ENCODE peak calls at places on chromosome 22, in six cellular contexts. One of them, this sample, is unnamed.

GRCh38 chr22:20402960-20403778 is 9.2 kb downstream of the ZNF74 start:
- DNase-seq in BJ: no peak
- DNase-seq in ovary: no peak
- DNase-seq in right lobe of liver: peak; percentile 68
- DNase-seq in kidney: no peak
- DNase-seq in fibroblast of pulmonary artery: no peak
- DNase-seq in this sample: no peak

GRCh38 chr22:45938913-45939312 is 38.0 kb downstream of the WNT7B start:
- DNase-seq in fibroblast of pulmonary artery: no peak
- DNase-seq in BJ: no peak
- DNase-seq in kidney: no peak
- DNase-seq in ovary: no peak
- DNase-seq in right lobe of liver: no peak
- DNase-seq in this sample: no peak

GRCh38 chr22:46081831-46082210 is 68.5 kb upstream of the PPARA start:
- DNase-seq in fibroblast of pulmonary artery: no peak
- DNase-seq in ovary: no peak
- DNase-seq in BJ: no peak
- DNase-seq in kidney: peak; percentile 50
- DNase-seq in right lobe of liver: peak; percentile 34
- DNase-seq in this sample: no peak

GRCh38 chr22:24996420-24996952 is 44.0 kb downstream of the KIAA1671 start:
- DNase-seq in kidney: no peak
- DNase-seq in ovary: no peak
- DNase-seq in right lobe of liver: no peak
- DNase-seq in fibroblast of pulmonary artery: peak; percentile 48
- DNase-seq in BJ: no peak
- DNase-seq in this sample: no peak

GRCh38 chr22:40567106-40567505 is 69.4 kb downstream of the MRTFA start:
- DNase-seq in BJ: no peak
- DNase-seq in kidney: no peak
- DNase-seq in fibroblast of pulmonary artery: peak; percentile 13
- DNase-seq in right lobe of liver: no peak
- DNase-seq in ovary: no peak
- DNase-seq in this sample: no peak

GRCh38 chr22:45996241-45997076 is 19.5 kb upstream of the WNT7B start:
- DNase-seq in BJ: no peak
- DNase-seq in right lobe of liver: peak; percentile 71
- DNase-seq in fibroblast of pulmonary artery: peak; percentile 47
- DNase-seq in kidney: peak; percentile 94
- DNase-seq in ovary: no peak
- DNase-seq in this sample: no peak

GRCh38 chr22:40637181-40638150 is 947 bp upstream of the MRTFA start:
- DNase-seq in ovary: no peak
- DNase-seq in right lobe of liver: peak; percentile 72
- DNase-seq in fibroblast of pulmonary artery: no peak
- DNase-seq in BJ: no peak
- DNase-seq in kidney: no peak
- DNase-seq in this sample: no peak

GRCh38 chr22:46748948-46749681 is 11.1 kb upstream of the CERK start:
- DNase-seq in right lobe of liver: no peak
- DNase-seq in BJ: no peak
- DNase-seq in fibroblast of pulmonary artery: peak; percentile 41
- DNase-seq in ovary: no peak
- DNase-seq in kidney: peak; percentile 79
- DNase-seq in this sample: no peak

GRCh38 chr22:46019351-46019750 is 42.4 kb upstream of the WNT7B start:
- DNase-seq in kidney: no peak
- DNase-seq in right lobe of liver: peak; percentile 7
- DNase-seq in ovary: peak; percentile 9
- DNase-seq in fibroblast of pulmonary artery: no peak
- DNase-seq in BJ: no peak
- DNase-seq in this sample: no peak

GRCh38 chr22:49499433-49500075 is 328.1 kb downstream of the BRD1 start:
- DNase-seq in ovary: no peak
- DNase-seq in BJ: no peak
- DNase-seq in fibroblast of pulmonary artery: peak; percentile 1
- DNase-seq in kidney: no peak
- DNase-seq in right lobe of liver: no peak
- DNase-seq in this sample: no peak

GRCh38 chr22:25197335-25197734 is 2.3 kb upstream of the CRYBB3 start:
- DNase-seq in ovary: no peak
- DNase-seq in kidney: no peak
- DNase-seq in fibroblast of pulmonary artery: no peak
- DNase-seq in right lobe of liver: no peak
- DNase-seq in BJ: no peak
- DNase-seq in this sample: no peak

GRCh38 chr22:18000441-18001039 is 23.8 kb downstream of the MICAL3 start:
- DNase-seq in ovary: peak; percentile 40
- DNase-seq in kidney: peak; percentile 81
- DNase-seq in right lobe of liver: peak; percentile 59
- DNase-seq in BJ: no peak
- DNase-seq in fibroblast of pulmonary artery: no peak
- DNase-seq in this sample: no peak

GRCh38 chr22:26276530-26277200 is 107.4 kb downstream of the SEZ6L start:
- DNase-seq in ovary: no peak
- DNase-seq in kidney: no peak
- DNase-seq in BJ: no peak
- DNase-seq in fibroblast of pulmonary artery: no peak
- DNase-seq in right lobe of liver: no peak
- DNase-seq in this sample: no peak

GRCh38 chr22:43136255-43136654 is 6.9 kb downstream of the MCAT start:
- DNase-seq in ovary: no peak
- DNase-seq in kidney: no peak
- DNase-seq in right lobe of liver: no peak
- DNase-seq in fibroblast of pulmonary artery: peak; percentile 55
- DNase-seq in BJ: no peak
- DNase-seq in this sample: no peak

GRCh38 chr22:42396621-42397331 is 35.4 kb downstream of the NFAM1 start:
- DNase-seq in kidney: no peak
- DNase-seq in ovary: no peak
- DNase-seq in right lobe of liver: no peak
- DNase-seq in fibroblast of pulmonary artery: no peak
- DNase-seq in BJ: no peak
- DNase-seq in this sample: no peak

GRCh38 chr22:46068908-46069481 is 81.3 kb upstream of the PPARA start:
- DNase-seq in right lobe of liver: peak; percentile 55
- DNase-seq in BJ: peak; percentile 87
- DNase-seq in fibroblast of pulmonary artery: peak; percentile 39
- DNase-seq in kidney: peak; percentile 65
- DNase-seq in ovary: no peak
- DNase-seq in this sample: no peak

GRCh38 chr22:17777005-17777716 is 2.9 kb upstream of the BID start:
- DNase-seq in kidney: peak; percentile 74
- DNase-seq in fibroblast of pulmonary artery: no peak
- DNase-seq in BJ: no peak
- DNase-seq in right lobe of liver: peak; percentile 69
- DNase-seq in ovary: no peak
- DNase-seq in this sample: peak; percentile 93

GRCh38 chr22:20435436-20436308 is 2.0 kb downstream of the SCARF2 start:
- DNase-seq in fibroblast of pulmonary artery: no peak
- DNase-seq in right lobe of liver: no peak
- DNase-seq in kidney: peak; percentile 64
- DNase-seq in BJ: no peak
- DNase-seq in ovary: no peak
- DNase-seq in this sample: no peak

GRCh38 chr22:43222281-43222680 is 35.3 kb upstream of the TTLL12 start:
- DNase-seq in fibroblast of pulmonary artery: no peak
- DNase-seq in ovary: no peak
- DNase-seq in right lobe of liver: no peak
- DNase-seq in kidney: no peak
- DNase-seq in BJ: no peak
- DNase-seq in this sample: no peak

GRCh38 chr22:18109410-18110193 is 1.0 kb upstream of the TUBA8 start:
- DNase-seq in kidney: no peak
- DNase-seq in BJ: no peak
- DNase-seq in right lobe of liver: no peak
- DNase-seq in fibroblast of pulmonary artery: no peak
- DNase-seq in ovary: no peak
- DNase-seq in this sample: no peak

GRCh38 chr22:24982301-24983056 is 30.0 kb downstream of the KIAA1671 start:
- DNase-seq in right lobe of liver: no peak
- DNase-seq in fibroblast of pulmonary artery: no peak
- DNase-seq in kidney: no peak
- DNase-seq in BJ: no peak
- DNase-seq in ovary: no peak
- DNase-seq in this sample: no peak

GRCh38 chr22:41576877-41577276 is 12.8 kb downstream of the PMM1 start:
- DNase-seq in BJ: no peak
- DNase-seq in right lobe of liver: no peak
- DNase-seq in fibroblast of pulmonary artery: peak; percentile 45
- DNase-seq in kidney: no peak
- DNase-seq in ovary: peak; percentile 68
- DNase-seq in this sample: no peak

GRCh38 chr22:21961886-21962654 is 9.4 kb upstream of the PPM1F start:
- DNase-seq in right lobe of liver: no peak
- DNase-seq in BJ: no peak
- DNase-seq in kidney: no peak
- DNase-seq in ovary: no peak
- DNase-seq in fibroblast of pulmonary artery: no peak
- DNase-seq in this sample: no peak

GRCh38 chr22:19974935-19975706 is 33.5 kb upstream of the TXNRD2 start:
- DNase-seq in fibroblast of pulmonary artery: no peak
- DNase-seq in right lobe of liver: no peak
- DNase-seq in ovary: no peak
- DNase-seq in BJ: no peak
- DNase-seq in kidney: no peak
- DNase-seq in this sample: no peak

GRCh38 chr22:19806213-19807160 is 45.9 kb downstream of the TBX1 start:
- DNase-seq in fibroblast of pulmonary artery: no peak
- DNase-seq in ovary: peak; percentile 22
- DNase-seq in right lobe of liver: peak; percentile 54
- DNase-seq in BJ: no peak
- DNase-seq in kidney: peak; percentile 90
- DNase-seq in this sample: no peak

GRCh38 chr22:27300661-27301285 is 500.8 kb downstream of the MN1 start:
- DNase-seq in ovary: no peak
- DNase-seq in right lobe of liver: no peak
- DNase-seq in kidney: no peak
- DNase-seq in fibroblast of pulmonary artery: no peak
- DNase-seq in BJ: no peak
- DNase-seq in this sample: no peak
- TF ChIP-seq CTCF in ovary: no peak
- TF ChIP-seq CTCF in right lobe of liver: no peak
- TF ChIP-seq CTCF in kidney: no peak
- TF ChIP-seq CTCF in fibroblast of pulmonary artery: no peak
- TF ChIP-seq CTCF in BJ: no peak
- TF ChIP-seq CTCF in this sample: no peak

GRCh38 chr22:23244690-23245044 is 64.4 kb downstream of the BCR start:
- DNase-seq in fibroblast of pulmonary artery: no peak
- DNase-seq in kidney: no peak
- DNase-seq in BJ: no peak
- DNase-seq in right lobe of liver: no peak
- DNase-seq in ovary: no peak
- DNase-seq in this sample: no peak
- H3K4me3 ChIP-seq in fibroblast of pulmonary artery: no peak overlapping the region
- H3K4me3 ChIP-seq in kidney: no peak overlapping the region
- H3K4me3 ChIP-seq in BJ: no peak overlapping the region
- H3K4me3 ChIP-seq in right lobe of liver: no peak overlapping the region
- H3K4me3 ChIP-seq in ovary: no peak overlapping the region
- H3K4me3 ChIP-seq in this sample: no peak overlapping the region

GRCh38 chr22:28741200-28741757 is 341 bp downstream of the CHEK2 start:
- DNase-seq in ovary: no peak
- DNase-seq in fibroblast of pulmonary artery: no peak
- DNase-seq in right lobe of liver: no peak
- DNase-seq in BJ: no peak
- DNase-seq in kidney: no peak
- DNase-seq in this sample: no peak

GRCh38 chr22:28736296-28737155 is 5.1 kb downstream of the CHEK2 start:
- DNase-seq in ovary: no peak
- DNase-seq in kidney: no peak
- DNase-seq in fibroblast of pulmonary artery: no peak
- DNase-seq in BJ: no peak
- DNase-seq in right lobe of liver: no peak
- DNase-seq in this sample: no peak

GRCh38 chr22:28743852-28744251 is 2.0 kb downstream of the HSCB start:
- DNase-seq in kidney: no peak
- DNase-seq in fibroblast of pulmonary artery: no peak
- DNase-seq in right lobe of liver: no peak
- DNase-seq in ovary: no peak
- DNase-seq in BJ: no peak
- DNase-seq in this sample: no peak

GRCh38 chr22:28742562-28742962 is 723 bp downstream of the HSCB start:
- DNase-seq in BJ: no peak
- DNase-seq in fibroblast of pulmonary artery: no peak
- DNase-seq in ovary: no peak
- DNase-seq in right lobe of liver: no peak
- DNase-seq in kidney: no peak
- DNase-seq in this sample: no peak

GRCh38 chr22:28741758-28742561 is at the start of the genes CHEK2 and HSCB:
- DNase-seq in right lobe of liver: peak; percentile 99
- DNase-seq in BJ: peak; percentile 91
- DNase-seq in fibroblast of pulmonary artery: peak; percentile 99
- DNase-seq in kidney: peak; percentile 99
- DNase-seq in ovary: peak; percentile 99
- DNase-seq in this sample: peak; percentile 98
- TF ChIP-seq CTCF in right lobe of liver: peak; percentile 16
- TF ChIP-seq CTCF in BJ: peak; percentile 9
- TF ChIP-seq CTCF in fibroblast of pulmonary artery: no peak
- TF ChIP-seq CTCF in kidney: no peak
- TF ChIP-seq CTCF in ovary: peak; percentile 43
- TF ChIP-seq CTCF in this sample: no peak

DNA sequence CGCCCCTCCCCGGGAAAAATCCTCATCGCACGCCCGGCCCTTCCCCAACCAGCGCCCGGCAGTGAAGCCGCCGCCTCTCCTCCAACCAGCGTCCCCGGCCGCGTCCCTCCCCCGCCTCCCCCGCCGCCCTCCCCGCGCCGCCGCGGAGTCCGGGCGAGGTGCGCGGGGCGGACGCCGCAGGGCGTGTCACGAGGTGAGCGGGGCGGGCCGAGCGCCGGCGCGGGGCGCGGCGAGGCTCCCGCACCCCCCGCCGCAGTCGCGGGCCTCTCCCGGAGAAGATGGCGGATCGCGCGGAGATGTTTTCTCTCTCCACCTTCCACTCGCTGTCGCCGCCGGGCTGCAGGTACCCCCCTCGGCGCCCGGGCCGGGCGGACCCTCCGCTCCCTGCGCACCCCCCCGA is at the start of gene MAPK8IP2:
- DNase-seq in BJ: no peak
- DNase-seq in kidney: peak; percentile 69
- DNase-seq in ovary: no peak
- DNase-seq in fibroblast of pulmonary artery: no peak
- DNase-seq in right lobe of liver: no peak
- DNase-seq in this sample: no peak
- H3K4me3 ChIP-seq in BJ: peak within 1 kb of the TSS; percentile 26
- H3K4me3 ChIP-seq in kidney: no peak within 1 kb of the TSS
- H3K4me3 ChIP-seq in ovary: peak within 1 kb of the TSS; percentile 39
- H3K4me3 ChIP-seq in fibroblast of pulmonary artery: peak within 1 kb of the TSS; percentile 19
- H3K4me3 ChIP-seq in right lobe of liver: no peak within 1 kb of the TSS
- H3K4me3 ChIP-seq in this sample: no peak within 1 kb of the TSS

GRCh38 chr22:31753634-31754471 is at the start of gene DEPDC5:
- DNase-seq in fibroblast of pulmonary artery: peak; percentile 91
- DNase-seq in BJ: peak; percentile 52
- DNase-seq in kidney: peak; percentile 99
- DNase-seq in right lobe of liver: peak; percentile 98
- DNase-seq in ovary: peak; percentile 96
- DNase-seq in this sample: peak; percentile 82
- TF ChIP-seq CTCF in fibroblast of pulmonary artery: no peak
- TF ChIP-seq CTCF in BJ: no peak
- TF ChIP-seq CTCF in kidney: peak; percentile 9
- TF ChIP-seq CTCF in right lobe of liver: no peak
- TF ChIP-seq CTCF in ovary: no peak
- TF ChIP-seq CTCF in this sample: no peak

GRCh38 chr22:36863281-36863680 is 2.5 kb downstream of the NCF4 start:
- DNase-seq in fibroblast of pulmonary artery: no peak
- DNase-seq in kidney: no peak
- DNase-seq in ovary: no peak
- DNase-seq in right lobe of liver: no peak
- DNase-seq in BJ: no peak
- DNase-seq in this sample: no peak
- H3K4me3 ChIP-seq in fibroblast of pulmonary artery: no peak overlapping the region
- H3K4me3 ChIP-seq in kidney: no peak overlapping the region
- H3K4me3 ChIP-seq in ovary: no peak overlapping the region
- H3K4me3 ChIP-seq in right lobe of liver: no peak overlapping the region
- H3K4me3 ChIP-seq in BJ: no peak overlapping the region
- H3K4me3 ChIP-seq in this sample: peak overlapping the region; percentile 62

This sample was measured in GM12864.